ENCODE peak calls at places on chromosome 4, in nine cellular contexts. M is GM23248; U is left cardiac atrium; C is CD8-positive, alpha-beta memory T cell; J is activated T-helper 9 cell treated with anti-CD3 and anti-CD28 coated beads, Interleukin-2, amount 50 U/mL, for 16 hours; X is stimulated activated CD8-positive, alpha-beta memory T cell treated with anti-CD3 and anti-CD28 coated beads, Interleukin-15, amount 100 ng/mL, for 4 hours; R is immature natural killer cell; H is activated CD8-positive, alpha-beta memory T cell treated with anti-CD3 and anti-CD28 coated beads for 24 hours; E is GF-D8. N is an unnamed sample.

GRCh38 chr4:75655562-75655961 is 17.6 kb downstream of the G3BP2 start:
- DNase-seq in M (no peak), U (no peak), C (no peak), J (no peak), X (no peak), R (no peak), H (no peak), E (no peak), N (no peak)

GRCh38 chr4:75605928-75606327 is 24.4 kb downstream of the CDKL2 start:
- DNase-seq in M (no peak), U (no peak), C (no peak), J (no peak), X (no peak), R (no peak), H (no peak), E (no peak), N (no peak)

GRCh38 chr4:35364321-35364870 is 879.9 kb downstream of the ARAP2 start:
- DNase-seq in M (no peak), U (no peak), C (no peak), J (no peak), X (no peak), R (no peak), H (no peak), E (no peak), N (no peak)

GRCh38 chr4:30716158-30716557 is 4.0 kb upstream of the PCDH7 start:
- DNase-seq in M (peak; percentile 52), U (no peak), C (no peak), J (no peak), X (no peak), R (no peak), H (no peak), E (no peak), N (no peak)

GRCh38 chr4:23006756-23007155 is 314.0 kb downstream of the GBA3 start:
- DNase-seq in M (peak; percentile 60), U (no peak), C (no peak), J (no peak), X (no peak), R (no peak), H (no peak), E (no peak), N (no peak)

GRCh38 chr4:139509727-139510410 is 46.1 kb downstream of the SETD7 start:
- DNase-seq in M (peak; percentile 17), U (no peak), C (no peak), J (no peak), X (no peak), R (no peak), H (no peak), E (no peak), N (no peak)

GRCh38 chr4:89949782-89950387 is 55.2 kb downstream of the MMRN1 start:
- DNase-seq in M (peak; percentile 8), U (no peak), C (no peak), J (no peak), X (no peak), R (no peak), H (no peak), E (no peak), N (no peak)

GRCh38 chr4:182671749-182672148 is 245.4 kb downstream of the DCTD start:
- DNase-seq in M (no peak), U (no peak), C (no peak), J (no peak), X (no peak), R (no peak), H (no peak), E (no peak), N (no peak)

GRCh38 chr4:17367201-17367600 is 144.7 kb downstream of the QDPR start:
- DNase-seq in M (peak; percentile 42), U (no peak), C (no peak), J (no peak), X (no peak), R (no peak), H (no peak), E (no peak), N (no peak)

GRCh38 chr4:51963871-51964513 is 56.2 kb downstream of the LRRC66 start:
- DNase-seq in M (no peak), U (no peak), C (no peak), J (no peak), X (no peak), R (no peak), H (no peak), E (peak; percentile 51), N (no peak)

N was measured in activated T-helper 2 cell treated with anti-CD3 and anti-CD28 coated beads, Interferon-gamma antibody, Interleukin-2, Interleukin-4, amounts not matched to agents 10 μg/mL and 5 μg/mL and 100 μg/mL, durations not matched to agents 14 hours and 24 hours and 36 hours.